ENCODE peak calls at places on chromosomes 13 and 19, in ten cellular contexts. L, S, Q, X, P, N, O, B, Z and G are unnamed samples. For H3K36me3 and H3K4me1, the result is how much of the 10 kb centered on the place peaks cover.

GRCh38 chr19:48154003-48154402 is 16.1 kb downstream of the LIG1 start:
- DNase-seq in Q (no peak), B (no peak), S (no peak), L (peak), Z (no peak), N (no peak), O (no peak), X (no peak), P (no peak), G (no peak)

GRCh38 chr13:50124536-50125305 is 109.5 kb downstream of the KCNRG start:
- DNase-seq in L (peak), O (peak), Z (peak), P (peak), X (no peak), N (peak), S (peak), Q (peak), B (no peak), G (peak)

GRCh38 chr13:106291006-106291405 is 244.5 kb downstream of the EFNB2 start:
- DNase-seq in X (no peak), L (peak), P (no peak), S (peak), B (no peak), Z (no peak), O (no peak), Q (no peak), N (no peak), G (no peak)

GRCh38 chr13:102517959-102518358 is 78.8 kb upstream of the TPP2 start:
- DNase-seq in Q (no peak), O (no peak), Z (no peak), N (no peak), L (no peak), P (no peak), S (no peak), B (no peak), X (no peak), G (no peak)

GRCh38 chr13:110525328-110526319 is 35.9 kb downstream of the RAB20 start:
- DNase-seq in P (no peak), X (no peak), Z (no peak), Q (no peak), N (no peak), L (no peak), O (no peak), S (no peak), B (no peak), G (no peak)

GRCh38 chr13:40657307-40657706 is 9.1 kb downstream of the FOXO1 start:
- DNase-seq in Q (no peak), L (no peak), P (no peak), N (no peak), O (no peak), S (no peak), B (no peak), Z (no peak), X (no peak), G (no peak)

GRCh38 chr13:109273326-109273751 is 513.0 kb downstream of the IRS2 start:
- DNase-seq in L (peak), Q (no peak), N (no peak), B (no peak), P (no peak), O (no peak), Z (no peak), X (no peak), S (peak), G (no peak)

GRCh38 chr19:1888385-1888784 is 3.1 kb upstream of the ABHD17A start:
- DNase-seq in O (no peak), S (no peak), Q (no peak), B (no peak), X (no peak), N (no peak), Z (no peak), L (no peak), P (no peak), G (no peak)

GRCh38 chr13:73303858-73304257 is 245.1 kb downstream of the KLF5 start:
- DNase-seq in Q (no peak), X (no peak), N (no peak), L (no peak), S (peak), B (no peak), P (no peak), O (no peak), Z (no peak), G (no peak)

GRCh38 chr19:43510713-43511112 is 6.2 kb upstream of the PHLDB3 start:
- DNase-seq in P (no peak), N (no peak), Q (no peak), Z (no peak), X (no peak), B (no peak), L (no peak), S (no peak), O (no peak), G (no peak)
- H3K36me3 ChIP-seq in P (half or more), N (under half), Q (half or more), Z (under half), X (under half), B (under half), L (under half), S (under half), O (under half), G (under half)

DNA sequence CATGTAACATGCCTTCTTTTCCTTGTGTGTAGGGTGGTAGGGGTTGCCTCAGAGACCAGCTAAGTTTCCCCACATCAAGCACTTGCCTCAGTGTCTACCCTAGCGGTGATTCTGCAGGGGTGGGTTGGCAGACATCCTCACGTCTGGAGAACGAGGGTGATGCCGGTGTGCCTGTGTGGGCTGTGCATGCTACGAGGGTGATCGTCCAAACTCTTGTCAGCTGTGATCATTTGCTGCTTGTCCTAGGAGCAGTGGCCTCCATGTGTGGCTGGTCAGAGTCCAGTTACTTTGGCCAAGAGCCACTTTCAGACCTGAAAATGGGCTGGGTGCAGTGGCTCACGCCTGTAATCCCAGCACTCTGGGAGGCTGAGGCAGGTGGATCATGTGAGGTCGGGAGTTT is 5.1 kb downstream of the GPI start:
- DNase-seq in N (no peak), Q (no peak), B (no peak), Z (no peak), S (no peak), P (no peak), L (no peak), O (no peak), X (no peak), G (no peak)
- H3K4me1 ChIP-seq in N (under half), Q (under half), B (under half), Z (under half), S (under half), P (under half), L (under half), O (half or more), X (under half), G (under half)

GRCh38 chr13:98026457-98026857 is 73.0 kb downstream of the IPO5 start:
- DNase-seq in Z (no peak), O (no peak), L (peak), Q (no peak), P (no peak), B (no peak), X (no peak), N (no peak), S (peak), G (no peak)
- H3K4me3 ChIP-seq in Z (no peak), O (no peak), L (no peak), Q (no peak), P (no peak), B (no peak), X (no peak), N (no peak), S (no peak), G (no peak)

GRCh38 chr19:38930776-38931761 is at the start of gene MRPS12:
- DNase-seq in Q (peak), Z (peak), L (peak), N (peak), O (peak), B (peak), X (peak), P (peak), S (peak), G (peak)

GRCh38 chr19:38933544-38933943 is 2.8 kb downstream of the MRPS12 start:
- DNase-seq in Z (no peak), O (no peak), N (no peak), B (no peak), Q (no peak), P (no peak), X (no peak), L (no peak), S (no peak), G (no peak)

GRCh38 chr19:38928406-38929001 is 2.1 kb downstream of the SARS2 start:
- DNase-seq in Z (no peak), P (no peak), S (no peak), B (no peak), N (no peak), O (no peak), X (no peak), L (no peak), Q (no peak), G (no peak)

GRCh38 chr19:38929929-38930775 is at the start of gene SARS2:
- DNase-seq in B (peak), X (peak), Z (peak), L (peak), O (peak), Q (peak), N (peak), P (peak), S (peak), G (peak)

DNA sequence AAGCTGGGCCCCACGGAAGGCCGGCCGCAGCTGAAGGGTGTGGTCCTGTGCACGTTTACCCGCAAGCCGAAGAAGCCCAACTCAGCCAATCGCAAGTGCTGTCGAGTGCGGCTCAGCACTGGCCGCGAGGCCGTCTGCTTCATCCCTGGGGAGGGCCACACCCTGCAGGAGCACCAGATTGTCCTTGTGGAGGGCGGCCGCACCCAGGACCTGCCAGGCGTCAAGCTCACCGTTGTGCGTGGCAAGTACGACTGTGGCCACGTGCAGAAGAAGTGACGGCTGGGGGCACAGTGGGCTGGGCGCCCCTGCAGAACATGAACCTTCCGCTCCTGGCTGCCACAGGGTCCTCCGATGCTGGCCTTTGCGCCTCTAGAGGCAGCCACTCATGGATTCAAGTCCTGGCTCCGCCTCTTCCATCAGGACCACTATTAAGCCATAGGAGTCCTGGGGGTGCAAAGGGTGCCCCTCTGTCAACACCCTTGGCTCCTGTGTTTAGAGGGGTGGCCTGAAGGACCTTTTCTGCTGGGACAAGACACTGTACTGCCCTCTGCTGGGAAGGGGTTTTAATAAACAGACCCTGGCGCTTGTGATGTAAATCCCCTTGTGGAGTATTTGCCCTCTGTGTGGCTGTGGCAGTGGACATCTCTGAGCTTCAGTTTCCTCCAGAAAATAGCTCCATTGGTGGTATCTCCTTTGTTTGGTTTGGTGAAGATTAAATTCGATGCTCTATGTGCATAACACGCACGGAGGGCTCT is 1.9 kb downstream of the MRPS12 start:
- DNase-seq in S (peak), N (no peak), X (no peak), Q (no peak), O (no peak), B (peak), Z (peak), P (no peak), L (peak), G (peak)
- H3K36me3 ChIP-seq in S (under half), N (under half), X (under half), Q (half or more), O (under half), B (under half), Z (under half), P (under half), L (under half), G (under half)

GRCh38 chr19:3387645-3388589 is 21.5 kb downstream of the NFIC start:
- DNase-seq in L (no peak), Q (peak), X (peak), P (peak), B (no peak), Z (no peak), O (peak), S (peak), N (peak), G (no peak)
- H3K4me1 ChIP-seq in L (under half), Q (half or more), X (under half), P (under half), B (under half), Z (under half), O (half or more), S (under half), N (half or more), G (under half)

GRCh38 chr13:99464441-99464949 is 36.8 kb upstream of the TM9SF2 start:
- DNase-seq in X (no peak), B (no peak), N (no peak), Q (no peak), S (no peak), O (no peak), L (peak), Z (no peak), P (no peak), G (no peak)
- H3K4me3 ChIP-seq in X (no peak), B (no peak), N (no peak), Q (no peak), S (no peak), O (no peak), L (no peak), Z (no peak), P (no peak), G (no peak)